ENCODE peak calls at places on chromosomes 12 and 14, in nine cellular contexts. One of them, this sample, is unnamed.

GRCh38 chr12:89469361-89469760 is 55.2 kb downstream of the GALNT4 start:
- DNase-seq in HFF-Myc: no peak
- DNase-seq in AG09319: no peak
- DNase-seq in pancreas: no peak
- DNase-seq in neural progenitor cell: no peak
- DNase-seq in left lung: no peak
- DNase-seq in AG10803: peak
- DNase-seq in activated CD4-positive, alpha-beta T cell treated with anti-CD3 and anti-CD28 coated beads, Interleukin-2, amount 50 U/mL, for 4 hours: no peak
- DNase-seq in amygdala: no peak
- DNase-seq in this sample: no peak

GRCh38 chr14:36618641-36619040 is 36.2 kb upstream of the NKX2-8 start:
- DNase-seq in HFF-Myc: no peak
- DNase-seq in AG09319: peak
- DNase-seq in pancreas: no peak
- DNase-seq in neural progenitor cell: no peak
- DNase-seq in left lung: no peak
- DNase-seq in AG10803: no peak
- DNase-seq in activated CD4-positive, alpha-beta T cell treated with anti-CD3 and anti-CD28 coated beads, Interleukin-2, amount 50 U/mL, for 4 hours: no peak
- DNase-seq in amygdala: no peak
- DNase-seq in this sample: no peak

GRCh38 chr12:2291182-2291832 is 238.5 kb downstream of the CACNA1C start:
- DNase-seq in HFF-Myc: no peak
- DNase-seq in AG09319: no peak
- DNase-seq in pancreas: no peak
- DNase-seq in neural progenitor cell: peak
- DNase-seq in left lung: no peak
- DNase-seq in AG10803: no peak
- DNase-seq in activated CD4-positive, alpha-beta T cell treated with anti-CD3 and anti-CD28 coated beads, Interleukin-2, amount 50 U/mL, for 4 hours: no peak
- DNase-seq in amygdala: no peak
- DNase-seq in this sample: no peak

GRCh38 chr14:44657688-44658388 is 150.8 kb upstream of the FSCB start:
- DNase-seq in HFF-Myc: no peak
- DNase-seq in AG09319: no peak
- DNase-seq in pancreas: no peak
- DNase-seq in neural progenitor cell: peak
- DNase-seq in left lung: no peak
- DNase-seq in AG10803: no peak
- DNase-seq in activated CD4-positive, alpha-beta T cell treated with anti-CD3 and anti-CD28 coated beads, Interleukin-2, amount 50 U/mL, for 4 hours: no peak
- DNase-seq in amygdala: peak
- DNase-seq in this sample: no peak

GRCh38 chr14:83172363-83172762 is 1638.7 kb upstream of the SEL1L start:
- DNase-seq in HFF-Myc: no peak
- DNase-seq in AG09319: no peak
- DNase-seq in pancreas: no peak
- DNase-seq in neural progenitor cell: no peak
- DNase-seq in left lung: no peak
- DNase-seq in AG10803: peak
- DNase-seq in activated CD4-positive, alpha-beta T cell treated with anti-CD3 and anti-CD28 coated beads, Interleukin-2, amount 50 U/mL, for 4 hours: no peak
- DNase-seq in amygdala: no peak
- DNase-seq in this sample: no peak

GRCh38 chr12:85835417-85835809 is 796 bp downstream of the RASSF9 start:
- DNase-seq in HFF-Myc: no peak
- DNase-seq in AG09319: no peak
- DNase-seq in pancreas: no peak
- DNase-seq in neural progenitor cell: peak
- DNase-seq in left lung: no peak
- DNase-seq in AG10803: peak
- DNase-seq in activated CD4-positive, alpha-beta T cell treated with anti-CD3 and anti-CD28 coated beads, Interleukin-2, amount 50 U/mL, for 4 hours: no peak
- DNase-seq in amygdala: no peak
- DNase-seq in this sample: no peak

GRCh38 chr12:56377310-56377988 is 14.8 kb upstream of the APOF start:
- DNase-seq in HFF-Myc: no peak
- DNase-seq in AG09319: no peak
- DNase-seq in pancreas: no peak
- DNase-seq in neural progenitor cell: peak
- DNase-seq in left lung: no peak
- DNase-seq in AG10803: no peak
- DNase-seq in activated CD4-positive, alpha-beta T cell treated with anti-CD3 and anti-CD28 coated beads, Interleukin-2, amount 50 U/mL, for 4 hours: no peak
- DNase-seq in amygdala: no peak
- DNase-seq in this sample: no peak

GRCh38 chr12:106999444-106999843 is 12.5 kb upstream of the MTERF2 start:
- DNase-seq in HFF-Myc: no peak
- DNase-seq in AG09319: no peak
- DNase-seq in pancreas: no peak
- DNase-seq in neural progenitor cell: no peak
- DNase-seq in left lung: no peak
- DNase-seq in AG10803: peak
- DNase-seq in activated CD4-positive, alpha-beta T cell treated with anti-CD3 and anti-CD28 coated beads, Interleukin-2, amount 50 U/mL, for 4 hours: no peak
- DNase-seq in amygdala: no peak
- DNase-seq in this sample: no peak

GRCh38 chr12:131008461-131009270 is 55.0 kb downstream of the ADGRD1 start:
- DNase-seq in HFF-Myc: no peak
- DNase-seq in AG09319: no peak
- DNase-seq in pancreas: no peak
- DNase-seq in neural progenitor cell: no peak
- DNase-seq in left lung: no peak
- DNase-seq in AG10803: no peak
- DNase-seq in activated CD4-positive, alpha-beta T cell treated with anti-CD3 and anti-CD28 coated beads, Interleukin-2, amount 50 U/mL, for 4 hours: no peak
- DNase-seq in amygdala: no peak
- DNase-seq in this sample: no peak

GRCh38 chr14:23582906-23583760 is 4.5 kb upstream of the JPH4 start:
- DNase-seq in HFF-Myc: no peak
- DNase-seq in AG09319: no peak
- DNase-seq in pancreas: no peak
- DNase-seq in neural progenitor cell: no peak
- DNase-seq in left lung: no peak
- DNase-seq in AG10803: no peak
- DNase-seq in activated CD4-positive, alpha-beta T cell treated with anti-CD3 and anti-CD28 coated beads, Interleukin-2, amount 50 U/mL, for 4 hours: no peak
- DNase-seq in amygdala: no peak
- DNase-seq in this sample: no peak

GRCh38 chr12:46459111-46459510 is 86.5 kb upstream of the SLC38A2 start:
- DNase-seq in HFF-Myc: no peak
- DNase-seq in AG09319: peak
- DNase-seq in pancreas: no peak
- DNase-seq in neural progenitor cell: no peak
- DNase-seq in left lung: no peak
- DNase-seq in AG10803: peak
- DNase-seq in activated CD4-positive, alpha-beta T cell treated with anti-CD3 and anti-CD28 coated beads, Interleukin-2, amount 50 U/mL, for 4 hours: peak
- DNase-seq in amygdala: no peak
- DNase-seq in this sample: no peak

GRCh38 chr14:90851327-90852036 is 35.3 kb upstream of the TTC7B start:
- DNase-seq in HFF-Myc: no peak
- DNase-seq in AG09319: no peak
- DNase-seq in pancreas: no peak
- DNase-seq in neural progenitor cell: no peak
- DNase-seq in left lung: no peak
- DNase-seq in AG10803: no peak
- DNase-seq in activated CD4-positive, alpha-beta T cell treated with anti-CD3 and anti-CD28 coated beads, Interleukin-2, amount 50 U/mL, for 4 hours: no peak
- DNase-seq in amygdala: no peak
- DNase-seq in this sample: no peak

GRCh38 chr14:93281937-93282336 is 50.9 kb downstream of the BTBD7 start:
- DNase-seq in HFF-Myc: no peak
- DNase-seq in AG09319: no peak
- DNase-seq in pancreas: no peak
- DNase-seq in neural progenitor cell: no peak
- DNase-seq in left lung: no peak
- DNase-seq in AG10803: no peak
- DNase-seq in activated CD4-positive, alpha-beta T cell treated with anti-CD3 and anti-CD28 coated beads, Interleukin-2, amount 50 U/mL, for 4 hours: no peak
- DNase-seq in amygdala: no peak
- DNase-seq in this sample: no peak

GRCh38 chr12:153080-153746 is 60.7 kb downstream of the SLC6A12 start:
- DNase-seq in HFF-Myc: peak
- DNase-seq in AG09319: no peak
- DNase-seq in pancreas: no peak
- DNase-seq in neural progenitor cell: peak
- DNase-seq in left lung: peak
- DNase-seq in AG10803: peak
- DNase-seq in activated CD4-positive, alpha-beta T cell treated with anti-CD3 and anti-CD28 coated beads, Interleukin-2, amount 50 U/mL, for 4 hours: peak
- DNase-seq in amygdala: peak
- DNase-seq in this sample: peak

GRCh38 chr14:88559852-88560251 is 3.0 kb upstream of the ZC3H14 start:
- DNase-seq in HFF-Myc: peak
- DNase-seq in AG09319: no peak
- DNase-seq in pancreas: no peak
- DNase-seq in neural progenitor cell: peak
- DNase-seq in left lung: no peak
- DNase-seq in AG10803: peak
- DNase-seq in activated CD4-positive, alpha-beta T cell treated with anti-CD3 and anti-CD28 coated beads, Interleukin-2, amount 50 U/mL, for 4 hours: no peak
- DNase-seq in amygdala: no peak
- DNase-seq in this sample: no peak

GRCh38 chr14:89270439-89271227 is 146.4 kb downstream of the FOXN3 start:
- DNase-seq in HFF-Myc: no peak
- DNase-seq in AG09319: no peak
- DNase-seq in pancreas: no peak
- DNase-seq in neural progenitor cell: no peak
- DNase-seq in left lung: peak
- DNase-seq in AG10803: no peak
- DNase-seq in activated CD4-positive, alpha-beta T cell treated with anti-CD3 and anti-CD28 coated beads, Interleukin-2, amount 50 U/mL, for 4 hours: no peak
- DNase-seq in amygdala: no peak
- DNase-seq in this sample: no peak

GRCh38 chr12:78835493-78835892 is 29.1 kb upstream of the SYT1 start:
- DNase-seq in HFF-Myc: no peak
- DNase-seq in AG09319: no peak
- DNase-seq in pancreas: no peak
- DNase-seq in neural progenitor cell: no peak
- DNase-seq in left lung: no peak
- DNase-seq in AG10803: no peak
- DNase-seq in activated CD4-positive, alpha-beta T cell treated with anti-CD3 and anti-CD28 coated beads, Interleukin-2, amount 50 U/mL, for 4 hours: no peak
- DNase-seq in amygdala: no peak
- DNase-seq in this sample: no peak

GRCh38 chr14:86961106-86961716 is 1031.8 kb downstream of the GALC start:
- DNase-seq in HFF-Myc: no peak
- DNase-seq in AG09319: no peak
- DNase-seq in pancreas: no peak
- DNase-seq in neural progenitor cell: peak
- DNase-seq in left lung: no peak
- DNase-seq in AG10803: peak
- DNase-seq in activated CD4-positive, alpha-beta T cell treated with anti-CD3 and anti-CD28 coated beads, Interleukin-2, amount 50 U/mL, for 4 hours: no peak
- DNase-seq in amygdala: no peak
- DNase-seq in this sample: no peak

GRCh38 chr14:30874120-30874998 is at the start of gene COCH:
- DNase-seq in HFF-Myc: no peak
- DNase-seq in AG09319: no peak
- DNase-seq in pancreas: peak
- DNase-seq in neural progenitor cell: peak
- DNase-seq in left lung: no peak
- DNase-seq in AG10803: no peak
- DNase-seq in activated CD4-positive, alpha-beta T cell treated with anti-CD3 and anti-CD28 coated beads, Interleukin-2, amount 50 U/mL, for 4 hours: no peak
- DNase-seq in amygdala: no peak
- DNase-seq in this sample: no peak

GRCh38 chr12:72271741-72272661 is at the start of gene TRHDE:
- DNase-seq in HFF-Myc: no peak
- DNase-seq in AG09319: no peak
- DNase-seq in pancreas: peak
- DNase-seq in neural progenitor cell: peak
- DNase-seq in left lung: peak
- DNase-seq in AG10803: peak
- DNase-seq in activated CD4-positive, alpha-beta T cell treated with anti-CD3 and anti-CD28 coated beads, Interleukin-2, amount 50 U/mL, for 4 hours: no peak
- DNase-seq in amygdala: peak
- DNase-seq in this sample: no peak

GRCh38 chr12:124633269-124633953 is 66.0 kb upstream of the NCOR2 start:
- DNase-seq in HFF-Myc: no peak
- DNase-seq in AG09319: no peak
- DNase-seq in pancreas: no peak
- DNase-seq in neural progenitor cell: no peak
- DNase-seq in left lung: no peak
- DNase-seq in AG10803: no peak
- DNase-seq in activated CD4-positive, alpha-beta T cell treated with anti-CD3 and anti-CD28 coated beads, Interleukin-2, amount 50 U/mL, for 4 hours: no peak
- DNase-seq in amygdala: no peak
- DNase-seq in this sample: no peak

GRCh38 chr12:57740656-57741412 is 2.3 kb upstream of the AGAP2 start:
- DNase-seq in HFF-Myc: no peak
- DNase-seq in AG09319: no peak
- DNase-seq in pancreas: no peak
- DNase-seq in neural progenitor cell: no peak
- DNase-seq in left lung: no peak
- DNase-seq in AG10803: no peak
- DNase-seq in activated CD4-positive, alpha-beta T cell treated with anti-CD3 and anti-CD28 coated beads, Interleukin-2, amount 50 U/mL, for 4 hours: peak
- DNase-seq in amygdala: peak
- DNase-seq in this sample: peak